ENCODE peak calls at places on chromosomes 5 and 9, in eight cellular contexts. D is Peyer's patch, Y is heart left ventricle, W is adrenal gland, V is sigmoid colon, S is gastrocnemius medialis, T is body of pancreas, R is spleen. Z is an unnamed sample.

GRCh38 chr5:24289582-24289981 is 355.2 kb downstream of the CDH10 start:
- DNase-seq in D (no peak), Y (no peak), W (no peak), V (no peak), S (no peak), T (no peak), R (no peak), Z (no peak)

GRCh38 chr5:58073246-58073645 is 386.6 kb downstream of the PLK2 start:
- DNase-seq in D (no peak), Y (no peak), W (no peak), V (no peak), S (no peak), T (no peak), R (no peak), Z (no peak)

GRCh38 chr5:112762113-112762810 is 24.6 kb downstream of the APC start:
- DNase-seq in D (no peak), Y (no peak), W (no peak), V (no peak), S (no peak), T (no peak), R (no peak), Z (no peak)

GRCh38 chr9:18632624-18633407 is 158.9 kb downstream of the ADAMTSL1 start:
- DNase-seq in D (no peak), Y (peak; percentile 23), W (peak; percentile 59), V (no peak), S (no peak), T (no peak), R (no peak), Z (no peak)

GRCh38 chr5:101611039-101611438 is 685.0 kb downstream of the SLCO4C1 start:
- DNase-seq in D (no peak), Y (no peak), W (no peak), V (no peak), S (no peak), T (no peak), R (no peak), Z (no peak)

GRCh38 chr5:7246312-7246711 is 149.6 kb upstream of the ADCY2 start:
- DNase-seq in D (no peak), Y (no peak), W (no peak), V (no peak), S (no peak), T (no peak), R (no peak), Z (no peak)

GRCh38 chr9:125902224-125902623 is 155.1 kb downstream of the PBX3 start:
- DNase-seq in D (no peak), Y (no peak), W (no peak), V (no peak), S (no peak), T (no peak), R (no peak), Z (no peak)

GRCh38 chr5:89147026-89147425 is 264.0 kb upstream of the MEF2C start:
- DNase-seq in D (no peak), Y (no peak), W (no peak), V (no peak), S (no peak), T (no peak), R (no peak), Z (no peak)

GRCh38 chr9:133134419-133135190 is 13.6 kb upstream of the RALGDS start:
- DNase-seq in D (peak; percentile 75), Y (no peak), W (no peak), V (no peak), S (no peak), T (no peak), R (no peak), Z (no peak)

GRCh38 chr9:34580358-34580757 is 9.2 kb downstream of the CNTFR start:
- DNase-seq in D (no peak), Y (no peak), W (no peak), V (no peak), S (no peak), T (no peak), R (peak; percentile 58), Z (no peak)

GRCh38 chr5:92980491-92980890 is 600.5 kb downstream of the NR2F1-AS1 start:
- DNase-seq in D (no peak), Y (no peak), W (no peak), V (no peak), S (no peak), T (no peak), R (no peak), Z (no peak)

GRCh38 chr9:115969096-115969495 is 184.5 kb upstream of the PAPPA start:
- DNase-seq in D (no peak), Y (no peak), W (no peak), V (no peak), S (no peak), T (no peak), R (no peak), Z (no peak)

GRCh38 chr9:2320126-2320525 is 301.5 kb upstream of the VLDLR start:
- DNase-seq in D (no peak), Y (no peak), W (no peak), V (no peak), S (no peak), T (no peak), R (no peak), Z (no peak)

GRCh38 chr9:91530829-91531228 is 107.2 kb upstream of the NFIL3 start:
- DNase-seq in D (no peak), Y (no peak), W (no peak), V (no peak), S (no peak), T (no peak), R (no peak), Z (no peak)

GRCh38 chr5:138438724-138439536 is at the start of gene REEP2:
- DNase-seq in D (peak; percentile 62), Y (no peak), W (peak; percentile 42), V (no peak), S (no peak), T (peak; percentile 56), R (peak; percentile 87), Z (peak; percentile 82)

GRCh38 chr9:88184986-88185385 is 46.7 kb upstream of the SPATA31C2 start:
- DNase-seq in D (no peak), Y (no peak), W (no peak), V (no peak), S (no peak), T (no peak), R (no peak), Z (no peak)

GRCh38 chr9:89543057-89543456 is 45.1 kb upstream of the SEMA4D start:
- DNase-seq in D (no peak), Y (no peak), W (no peak), V (no peak), S (no peak), T (no peak), R (no peak), Z (no peak)
- TF ChIP-seq POLR2A in D (no peak), Y (no peak), W (no peak), V (no peak), S (no peak), T (no peak), R (no peak), Z (no peak)

DNA sequence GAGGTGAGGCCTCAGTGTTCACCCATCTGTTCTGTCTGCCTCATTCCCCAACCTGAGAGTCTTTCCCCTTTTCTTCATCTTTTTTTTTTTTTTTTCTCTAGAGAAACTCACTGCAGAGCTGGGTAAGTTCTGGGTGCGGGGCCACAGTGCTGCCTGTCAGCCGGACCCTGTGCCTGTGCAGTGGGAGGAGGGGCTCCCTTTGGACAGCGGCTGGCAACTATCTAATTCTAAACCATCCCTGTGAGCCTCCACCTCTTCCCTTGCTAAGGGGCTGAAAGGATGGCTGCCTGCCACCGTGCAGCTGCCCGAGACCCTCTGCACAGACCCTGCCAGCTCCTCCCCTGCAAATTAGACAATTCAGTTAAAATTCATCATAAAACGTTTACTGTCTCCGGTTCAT is 14.1 kb downstream of the BTNL9 start:
- DNase-seq in D (no peak), Y (no peak), W (no peak), V (no peak), S (no peak), T (no peak), R (no peak), Z (peak; percentile 12)
- H3K4me3 ChIP-seq in D (no peak overlapping the region), Y (peak overlapping the region; percentile 36), W (peak overlapping the region; percentile 58), V (no peak overlapping the region), S (peak overlapping the region; percentile 55), T (no peak overlapping the region), R (peak overlapping the region; percentile 66), Z (no peak overlapping the region)

DNA sequence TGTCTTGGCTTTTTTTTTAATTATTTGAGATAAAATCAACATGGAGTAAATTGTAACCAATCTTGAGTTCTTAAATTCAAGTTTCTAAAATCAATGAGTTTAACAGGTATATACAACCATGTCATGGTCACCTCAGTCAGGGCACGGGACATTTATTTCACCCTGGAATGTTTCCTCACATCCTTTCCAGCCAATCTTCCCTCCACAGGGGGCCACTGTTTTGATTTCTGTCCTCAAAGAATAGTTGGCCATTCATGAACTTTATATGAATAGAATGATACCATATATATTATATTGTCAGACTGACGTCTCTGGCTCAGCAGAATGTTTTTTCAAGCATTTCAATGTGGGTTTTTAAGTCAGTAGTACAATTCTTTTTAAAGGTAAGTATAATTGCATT is 806 bp downstream of the ZNF474 start:
- DNase-seq in D (no peak), Y (no peak), W (no peak), V (no peak), S (no peak), T (no peak), R (no peak), Z (no peak)
- TF ChIP-seq CTCF in D (no peak), Y (no peak), W (no peak), V (no peak), S (no peak), T (no peak), R (no peak), Z (no peak)

DNA sequence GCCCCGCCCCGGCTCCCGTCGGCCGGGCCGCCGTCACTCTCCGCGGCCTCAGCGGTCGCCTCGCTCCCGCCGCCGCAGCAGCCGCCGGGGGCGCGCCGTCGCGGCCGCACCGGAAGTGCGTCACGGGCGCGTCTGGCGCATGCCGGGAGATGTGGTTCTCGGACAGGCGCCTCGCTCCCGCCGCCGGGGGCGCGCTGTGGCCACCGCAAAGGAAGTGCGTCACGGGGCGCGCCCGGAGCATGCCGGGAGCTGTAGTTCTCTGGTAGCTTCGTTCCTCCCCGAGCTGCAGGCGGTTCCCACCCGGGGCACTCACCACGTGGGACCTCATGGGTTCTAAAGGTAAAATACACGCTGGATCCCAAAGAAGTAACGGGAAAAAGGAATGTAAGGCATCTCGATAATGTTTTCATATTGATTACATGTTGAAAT is at the start of gene UBAC1:
- DNase-seq in D (peak; percentile 98), Y (peak; percentile 97), W (peak; percentile 96), V (peak; percentile 98), S (peak; percentile 93), T (peak; percentile 97), R (peak; percentile 99), Z (peak; percentile 99)
- TF ChIP-seq POLR2A in D (no peak), Y (peak; percentile 46), W (no peak), V (no peak), S (no peak), T (no peak), R (no peak), Z (no peak)

GRCh38 chr5:17005087-17005828 is 69.2 kb upstream of the MYO10 start:
- DNase-seq in D (no peak), Y (no peak), W (no peak), V (no peak), S (no peak), T (no peak), R (no peak), Z (no peak)

GRCh38 chr5:17000296-17000939 is 64.3 kb upstream of the MYO10 start:
- DNase-seq in D (no peak), Y (no peak), W (no peak), V (no peak), S (no peak), T (no peak), R (no peak), Z (no peak)

GRCh38 chr5:17004441-17005086 is 68.5 kb upstream of the MYO10 start:
- DNase-seq in D (no peak), Y (no peak), W (no peak), V (no peak), S (no peak), T (no peak), R (no peak), Z (no peak)

GRCh38 chr5:17001418-17001817 is 65.3 kb upstream of the MYO10 start:
- DNase-seq in D (no peak), Y (no peak), W (no peak), V (no peak), S (no peak), T (no peak), R (no peak), Z (no peak)
- H3K4me3 ChIP-seq in D (no peak overlapping the region), Y (no peak overlapping the region), W (no peak overlapping the region), V (no peak overlapping the region), S (no peak overlapping the region), T (no peak overlapping the region), R (no peak overlapping the region), Z (no peak overlapping the region)

Z was measured in lower leg skin.